ENCODE peak calls at places on chromosomes 5 and 9, in seven cellular contexts. I is A549, X is neuronal stem cell, Z is dorsolateral prefrontal cortex, N is body of pancreas, U is PC-3, D is psoas muscle. H is an unnamed sample.

GRCh38 chr5:52150501-52150900 is 637.2 kb upstream of the ITGA1 start:
- DNase-seq in I (no peak), X (no peak), Z (no peak), N (no peak), U (no peak), D (no peak), H (no peak)

GRCh38 chr9:75451045-75451444 is 362.7 kb downstream of the OSTF1 start:
- DNase-seq in I (no peak), X (no peak), Z (no peak), N (no peak), U (no peak), D (no peak), H (no peak)

GRCh38 chr5:72314571-72315172 is 5.4 kb downstream of the MRPS27 start:
- DNase-seq in I (peak; percentile 68), X (no peak), Z (no peak), N (peak; percentile 67), U (peak; percentile 60), D (no peak), H (no peak)

GRCh38 chr5:88398316-88398715 is 129.7 kb upstream of the TMEM161B start:
- DNase-seq in I (no peak), X (no peak), Z (no peak), N (no peak), U (no peak), D (no peak), H (no peak)

GRCh38 chr5:141692919-141693848 is 11.2 kb upstream of the ARAP3 start:
- DNase-seq in I (no peak), X (no peak), Z (peak; percentile 78), N (no peak), U (no peak), D (no peak), H (no peak)

GRCh38 chr5:72328172-72328571 is 8.0 kb downstream of the PTCD2 start:
- DNase-seq in I (peak; percentile 53), X (no peak), Z (peak; percentile 77), N (peak; percentile 30), U (peak; percentile 51), D (peak; percentile 64), H (peak; percentile 60)

GRCh38 chr9:16871358-16872151 is 1.1 kb upstream of the BNC2 start:
- DNase-seq in I (peak; percentile 62), X (peak; percentile 42), Z (no peak), N (no peak), U (peak; percentile 71), D (peak; percentile 63), H (no peak)

GRCh38 chr9:23825700-23826099 is 340 bp downstream of the ELAVL2 start:
- DNase-seq in I (no peak), X (no peak), Z (no peak), N (no peak), U (no peak), D (no peak), H (no peak)

GRCh38 chr9:78025186-78025585 is 6.4 kb downstream of the GNAQ start:
- DNase-seq in I (no peak), X (no peak), Z (no peak), N (no peak), U (no peak), D (no peak), H (no peak)

GRCh38 chr5:139295692-139296091 is 2.2 kb downstream of the MATR3 start:
- DNase-seq in I (no peak), X (no peak), Z (no peak), N (no peak), U (no peak), D (no peak), H (no peak)

GRCh38 chr5:67308988-67309688 is 112.5 kb upstream of the CD180 start:
- DNase-seq in I (no peak), X (no peak), Z (no peak), N (no peak), U (no peak), D (no peak), H (no peak)

GRCh38 chr5:10338996-10339903 is 14.2 kb upstream of the MARCHF6 start:
- DNase-seq in I (no peak), X (peak; percentile 45), Z (peak; percentile 82), N (no peak), U (no peak), D (no peak), H (no peak)

DNA sequence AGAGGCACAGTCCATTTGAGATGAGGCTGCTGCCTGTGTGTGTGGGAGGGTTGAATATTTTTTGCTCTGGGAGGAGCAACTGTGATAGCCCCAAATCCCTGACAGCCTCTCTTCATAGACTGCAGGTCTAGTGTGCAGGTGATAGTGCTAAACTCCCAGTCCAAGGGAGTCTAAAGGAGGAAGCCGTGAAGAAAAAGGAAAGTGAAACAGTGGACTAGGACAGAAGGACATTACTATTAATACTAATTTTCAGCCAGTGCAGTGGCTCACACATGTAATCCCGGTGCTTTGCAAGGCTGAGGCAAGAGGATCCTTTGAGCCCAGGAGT is 295.0 kb downstream of the PDE4D start:
- DNase-seq in I (no peak), X (no peak), Z (no peak), N (no peak), U (no peak), D (no peak), H (no peak)
- H3K27ac ChIP-seq in I (peak overlapping the region; percentile 74), X (no peak overlapping the region), Z (peak overlapping the region; percentile 43), N (peak overlapping the region; percentile 19), U (no peak overlapping the region), D (peak overlapping the region; percentile 69), H (peak overlapping the region; percentile 49)

DNA sequence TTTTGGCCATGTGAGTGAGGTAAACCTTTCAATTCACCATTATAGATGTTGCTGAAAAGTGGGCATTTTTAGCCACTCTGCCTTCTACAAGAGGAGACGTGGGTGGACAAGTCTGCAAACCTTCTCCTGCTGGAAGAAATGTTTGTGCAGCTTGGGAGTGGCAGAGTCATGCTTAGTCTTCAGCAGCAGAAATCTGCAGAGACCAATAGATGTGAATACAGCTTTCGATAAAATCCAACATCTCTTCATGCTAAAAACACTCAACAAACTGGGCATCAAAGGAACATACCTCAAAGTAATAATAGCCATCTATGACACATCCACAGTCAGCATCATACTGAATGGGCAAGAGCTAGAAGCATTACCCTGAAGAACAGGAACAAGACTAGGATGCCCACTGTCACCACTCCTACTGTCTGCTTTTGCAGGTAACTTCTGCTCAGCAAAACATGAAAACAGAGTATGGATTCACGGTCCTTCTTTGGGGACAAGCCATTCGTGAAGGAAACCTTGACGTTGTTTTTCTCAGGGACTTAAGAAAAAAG is 91.3 kb downstream of the RALGPS1 start:
- DNase-seq in I (no peak), X (no peak), Z (no peak), N (no peak), U (no peak), D (no peak), H (no peak)
- H3K27ac ChIP-seq in I (no peak overlapping the region), X (no peak overlapping the region), Z (no peak overlapping the region), N (no peak overlapping the region), U (no peak overlapping the region), D (peak overlapping the region; percentile 51), H (no peak overlapping the region)

DNA sequence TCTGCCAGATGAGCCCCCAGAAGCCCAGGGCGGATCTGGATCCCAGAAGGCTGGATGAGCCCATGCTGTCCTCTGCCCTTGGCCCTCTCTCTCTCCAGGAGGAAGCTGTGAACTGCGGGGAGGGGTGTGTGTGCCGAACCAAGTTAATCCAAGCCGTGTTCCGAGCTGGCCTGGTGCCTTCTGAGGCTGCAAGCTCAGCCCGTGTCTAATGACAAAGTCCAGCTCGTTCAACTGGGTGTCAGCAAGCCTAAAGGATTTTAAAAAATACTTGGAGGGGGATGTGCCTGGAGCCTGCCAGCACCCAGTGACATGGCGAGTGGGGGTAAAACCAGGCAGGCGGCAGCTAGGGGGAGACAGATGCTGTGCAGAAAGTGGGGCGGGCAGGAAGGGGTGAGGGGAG is 8.0 kb downstream of the STC2 start:
- DNase-seq in I (no peak), X (no peak), Z (no peak), N (peak; percentile 52), U (no peak), D (peak; percentile 45), H (no peak)
- H3K27ac ChIP-seq in I (no peak overlapping the region), X (no peak overlapping the region), Z (no peak overlapping the region), N (peak overlapping the region; percentile 15), U (no peak overlapping the region), D (no peak overlapping the region), H (no peak overlapping the region)

GRCh38 chr5:17105744-17106450 is 111.5 kb upstream of the BASP1 start:
- DNase-seq in I (no peak), X (no peak), Z (no peak), N (no peak), U (peak; percentile 46), D (no peak), H (no peak)
- H3K27ac ChIP-seq in I (no peak overlapping the region), X (no peak overlapping the region), Z (no peak overlapping the region), N (no peak overlapping the region), U (no peak overlapping the region), D (no peak overlapping the region), H (peak overlapping the region; percentile 58)

GRCh38 chr9:90916147-90916734 is 114.6 kb downstream of the SYK start:
- DNase-seq in I (no peak), X (no peak), Z (no peak), N (no peak), U (peak; percentile 14), D (no peak), H (no peak)
- H3K27ac ChIP-seq in I (no peak overlapping the region), X (no peak overlapping the region), Z (no peak overlapping the region), N (no peak overlapping the region), U (no peak overlapping the region), D (no peak overlapping the region), H (no peak overlapping the region)